ENCODE peak calls at places on chromosome 16, in eight cellular contexts. A is AG08396; E is HTR-8/SVneo; T is ELR; V is ACHN; O is stimulated activated CD4-positive, alpha-beta T cell treated with anti-CD3 and anti-CD28 coated beads, Interleukin-1b, Interleukin-23, amount 100 ng/mL, for 24 hours; C is NCI-H2081; K is GM04504. J is an unnamed sample.

GRCh38 chr16:67562918-67563707 is 787 bp downstream of the CTCF start:
- DNase-seq in K (peak), A (peak), C (peak), O (peak), T (peak), V (peak), E (no peak), J (peak)

GRCh38 chr16:29649560-29650494 is 13.2 kb upstream of the SPN start:
- DNase-seq in A (no peak), C (no peak), K (no peak), O (no peak), T (no peak), E (no peak), V (no peak), J (no peak)

GRCh38 chr16:27285676-27286196 is 17.2 kb upstream of the NSMCE1 start:
- DNase-seq in O (no peak), V (no peak), A (no peak), E (no peak), T (no peak), C (no peak), K (no peak), J (no peak)

GRCh38 chr16:31404353-31405064 is 11.4 kb downstream of the ITGAD start:
- DNase-seq in E (peak), K (no peak), A (peak), C (no peak), O (no peak), V (no peak), T (peak), J (no peak)

GRCh38 chr16:888901-889570 is 81.7 kb downstream of the LMF1 start:
- DNase-seq in C (no peak), E (no peak), A (no peak), V (no peak), T (no peak), O (no peak), K (no peak), J (no peak)

GRCh38 chr16:1990336-1991134 is 765 bp downstream of the SYNGR3 start:
- DNase-seq in A (no peak), C (no peak), T (no peak), E (no peak), K (no peak), O (no peak), V (peak), J (peak)

GRCh38 chr16:86925067-86925791 is 346.9 kb downstream of the FOXL1 start:
- DNase-seq in K (no peak), C (no peak), O (no peak), E (peak), V (no peak), A (peak), T (peak), J (no peak)

GRCh38 chr16:86500708-86501510 is 9.4 kb upstream of the FOXF1 start:
- DNase-seq in T (no peak), V (no peak), E (no peak), A (no peak), O (no peak), K (no peak), C (no peak), J (no peak)